ENCODE peak calls at places on chromosomes 2 and 18, in eight cellular contexts. R, Y, N, H, B, P, U and F are unnamed samples.

GRCh38 chr2:21367421-21367820 is 243.7 kb downstream of the TDRD15 start:
- DNase-seq in Y (no peak), U (no peak), B (no peak), P (no peak), N (no peak), R (no peak), H (no peak), F (no peak)

GRCh38 chr2:22485456-22485855 is 899.5 kb upstream of the KLHL29 start:
- DNase-seq in U (no peak), Y (no peak), N (no peak), B (no peak), R (peak), P (no peak), H (no peak), F (no peak)

GRCh38 chr18:57547260-57547659 is 39.2 kb downstream of the FECH start:
- DNase-seq in H (no peak), P (no peak), B (no peak), U (no peak), R (no peak), N (no peak), Y (no peak), F (no peak)

GRCh38 chr2:58497189-58497588 is 256.1 kb upstream of the FANCL start:
- DNase-seq in U (no peak), N (no peak), R (peak), P (no peak), Y (no peak), H (no peak), B (no peak), F (no peak)

GRCh38 chr2:96409543-96410184 is 74.1 kb downstream of the NCAPH start:
- DNase-seq in H (no peak), Y (no peak), U (no peak), P (peak), N (no peak), R (peak), B (no peak), F (no peak)

GRCh38 chr2:192245329-192245728 is 50.6 kb upstream of the TMEFF2 start:
- DNase-seq in N (no peak), R (no peak), H (no peak), U (no peak), Y (no peak), B (no peak), P (no peak), F (no peak)

GRCh38 chr2:18684202-18685040 is 95.1 kb upstream of the NT5C1B start:
- DNase-seq in Y (no peak), U (no peak), P (no peak), B (no peak), N (no peak), R (no peak), H (peak), F (no peak)

GRCh38 chr2:237955640-237956401 is 11.0 kb upstream of the UBE2F start:
- DNase-seq in P (no peak), H (no peak), U (no peak), Y (no peak), R (peak), N (no peak), B (peak), F (no peak)

GRCh38 chr2:65128297-65129190 is 1.4 kb downstream of the RAB1A start:
- DNase-seq in Y (no peak), U (no peak), H (peak), B (no peak), P (no peak), N (no peak), R (no peak), F (no peak)

GRCh38 chr2:59233448-59233847 is 992.3 kb upstream of the FANCL start:
- DNase-seq in P (no peak), N (no peak), B (no peak), U (no peak), R (no peak), Y (no peak), H (no peak), F (no peak)

GRCh38 chr2:200298015-200298414 is 8.5 kb upstream of the SPATS2L start:
- DNase-seq in B (no peak), Y (no peak), H (no peak), N (no peak), R (no peak), P (no peak), U (no peak), F (no peak)

GRCh38 chr2:45207105-45207504 is 197.9 kb upstream of the SIX2 start:
- DNase-seq in N (no peak), U (no peak), Y (no peak), P (no peak), H (no peak), R (no peak), B (no peak), F (no peak)

GRCh38 chr2:221589696-221590095 is 17.6 kb upstream of the EPHA4 start:
- DNase-seq in P (no peak), R (no peak), U (no peak), B (no peak), Y (no peak), H (no peak), N (no peak), F (no peak)

GRCh38 chr18:23136326-23137092 is 1.2 kb downstream of the CABLES1 start:
- DNase-seq in R (peak), U (peak), P (peak), H (no peak), Y (no peak), B (no peak), N (peak), F (no peak)

GRCh38 chr2:29022455-29023128 is 41.5 kb downstream of the TOGARAM2 start:
- DNase-seq in B (no peak), P (no peak), H (no peak), N (no peak), R (peak), Y (no peak), U (no peak), F (no peak)

GRCh38 chr18:47417807-47418206 is 166.3 kb upstream of the SKOR2 start:
- DNase-seq in H (no peak), U (no peak), P (no peak), Y (no peak), R (no peak), B (no peak), N (no peak), F (no peak)